ENCODE peak calls at places on chromosomes 13 and 19, in eight cellular contexts. G, C, R, V, M, U, L and A are unnamed samples.

GRCh38 chr19:49986354-49986753 is 25.4 kb upstream of the SIGLEC11 start:
- DNase-seq in G (no peak), C (no peak), R (no peak), V (no peak), M (no peak), U (no peak), L (no peak), A (no peak)

GRCh38 chr13:78978381-78978998 is 319.5 kb upstream of the OBI1 start:
- DNase-seq in G (peak; percentile 58), C (peak; percentile 77), R (peak; percentile 69), V (no peak), M (peak; percentile 26), U (peak; percentile 62), L (peak; percentile 65), A (peak; percentile 14)

GRCh38 chr19:16527971-16528521 is 14.2 kb downstream of the CHERP start:
- DNase-seq in G (peak; percentile 52), C (peak; percentile 76), R (peak; percentile 32), V (no peak), M (no peak), U (no peak), L (no peak), A (no peak)

GRCh38 chr19:24159707-24160106 is 72.7 kb downstream of the ZNF254 start:
- DNase-seq in G (no peak), C (peak; percentile 0), R (peak; percentile 11), V (no peak), M (no peak), U (no peak), L (peak; percentile 43), A (no peak)

GRCh38 chr13:89066868-89067466 is 1395.8 kb downstream of the SLITRK5 start:
- DNase-seq in G (peak; percentile 45), C (peak; percentile 27), R (peak; percentile 24), V (no peak), M (no peak), U (peak; percentile 53), L (peak; percentile 70), A (no peak)

GRCh38 chr19:38736036-38736412 is 8.2 kb downstream of the CAPN12 start:
- DNase-seq in G (peak; percentile 84), C (peak; percentile 67), R (peak; percentile 15), V (no peak), M (no peak), U (no peak), L (no peak), A (no peak)

GRCh38 chr19:3556978-3557460 is 367 bp downstream of the MFSD12 start:
- DNase-seq in G (peak; percentile 74), C (peak; percentile 55), R (no peak), V (no peak), M (no peak), U (no peak), L (peak; percentile 44), A (no peak)

GRCh38 chr19:49801966-49802661 is 11.0 kb downstream of the FUZ start:
- DNase-seq in G (no peak), C (no peak), R (peak; percentile 89), V (peak; percentile 93), M (peak; percentile 75), U (peak; percentile 66), L (no peak), A (peak; percentile 54)

GRCh38 chr13:42891591-42891990 is 100.5 kb downstream of the EPSTI1 start:
- DNase-seq in G (no peak), C (no peak), R (no peak), V (no peak), M (no peak), U (no peak), L (peak; percentile 48), A (no peak)

GRCh38 chr19:6588508-6589345 is 2.2 kb downstream of the CD70 start:
- DNase-seq in G (peak; percentile 52), C (peak; percentile 71), R (no peak), V (no peak), M (no peak), U (no peak), L (no peak), A (no peak)

GRCh38 chr19:51002542-51003311 is 1.3 kb upstream of the KLK8 start:
- DNase-seq in G (no peak), C (peak; percentile 45), R (peak; percentile 47), V (peak; percentile 74), M (no peak), U (no peak), L (peak; percentile 35), A (no peak)

GRCh38 chr13:30421093-30422055 is 919 bp upstream of the UBE2L5 start:
- DNase-seq in G (peak; percentile 56), C (peak; percentile 68), R (peak; percentile 81), V (no peak), M (no peak), U (peak; percentile 57), L (peak; percentile 58), A (peak; percentile 72)

GRCh38 chr13:51444922-51445321 is 7.9 kb downstream of the INTS6 start:
- DNase-seq in G (no peak), C (no peak), R (peak; percentile 72), V (no peak), M (no peak), U (no peak), L (peak; percentile 39), A (no peak)

DNA sequence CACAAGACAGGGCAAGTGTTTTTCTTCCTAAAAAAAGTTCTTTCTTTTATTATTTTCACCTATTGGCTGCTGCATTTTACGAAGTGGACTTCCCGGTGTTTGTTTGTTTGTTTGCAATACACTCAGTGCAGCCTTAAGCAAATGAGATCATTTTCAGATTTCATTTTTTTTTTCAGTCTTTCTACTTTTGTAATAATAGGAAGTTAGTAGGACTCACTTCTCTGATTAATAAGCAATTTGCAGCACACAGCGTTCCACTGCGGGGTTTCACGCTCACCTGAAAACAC is 128.3 kb downstream of the STK24 start:
- DNase-seq in G (no peak), C (peak; percentile 26), R (no peak), V (no peak), M (no peak), U (no peak), L (no peak), A (no peak)
- TF ChIP-seq CTCF in G (no peak), C (no peak), R (no peak), V (no peak), M (no peak), U (no peak), L (no peak), A (no peak)

GRCh38 chr13:28527629-28528028 is 32.7 kb upstream of the FLT1 start:
- DNase-seq in G (peak; percentile 78), C (peak; percentile 28), R (no peak), V (no peak), M (no peak), U (no peak), L (no peak), A (no peak)

GRCh38 chr13:28530729-28531194 is 35.8 kb upstream of the FLT1 start:
- DNase-seq in G (peak; percentile 23), C (no peak), R (peak; percentile 25), V (no peak), M (no peak), U (no peak), L (no peak), A (no peak)

GRCh38 chr13:28529836-28530235 is 34.9 kb upstream of the FLT1 start:
- DNase-seq in G (no peak), C (no peak), R (peak; percentile 31), V (no peak), M (no peak), U (no peak), L (no peak), A (no peak)

GRCh38 chr13:28528388-28528787 is 33.5 kb upstream of the FLT1 start:
- DNase-seq in G (no peak), C (no peak), R (no peak), V (no peak), M (no peak), U (no peak), L (no peak), A (no peak)

GRCh38 chr13:28528848-28529247 is 33.9 kb upstream of the FLT1 start:
- DNase-seq in G (no peak), C (no peak), R (peak; percentile 24), V (no peak), M (no peak), U (no peak), L (no peak), A (no peak)
- TF ChIP-seq CTCF in G (no peak), C (no peak), R (no peak), V (no peak), M (no peak), U (no peak), L (peak; percentile 10), A (no peak)

DNA sequence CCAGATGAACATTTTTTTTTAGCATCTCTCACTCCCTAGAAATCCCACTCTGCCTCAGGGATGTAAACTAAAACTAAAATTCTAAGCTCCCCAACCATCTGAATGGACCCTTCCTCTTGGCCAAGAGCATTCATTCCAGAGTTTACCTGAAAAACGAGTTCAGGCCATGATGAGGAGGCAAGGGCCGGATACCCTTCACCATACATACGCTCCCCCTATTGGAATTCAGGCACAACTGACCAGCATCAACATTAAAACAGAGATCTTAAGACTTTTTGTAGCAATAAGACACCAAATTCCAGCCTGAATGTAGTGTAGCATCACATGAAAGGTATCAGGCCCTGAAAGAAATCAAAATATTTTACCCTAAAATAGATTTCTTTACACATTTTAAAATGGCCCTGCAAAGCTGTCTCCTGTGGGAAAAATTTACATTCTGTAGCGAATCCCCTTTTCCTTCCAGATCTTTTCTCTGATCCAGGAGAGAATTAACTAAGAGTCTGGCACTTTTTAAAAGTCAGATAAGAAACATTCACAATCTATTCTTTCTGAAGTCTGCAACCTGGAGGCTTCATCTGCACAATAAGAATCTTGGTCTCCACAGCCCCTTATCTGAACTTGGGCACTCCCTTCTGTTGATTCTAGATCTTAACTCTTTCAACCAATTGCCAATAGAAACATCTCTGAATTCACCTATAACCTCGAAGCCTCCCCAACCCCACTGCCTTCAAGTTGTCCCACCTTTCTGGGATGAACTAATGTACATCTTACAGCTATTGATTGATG is 888.5 kb downstream of the UQCRFS1 start:
- DNase-seq in G (no peak), C (no peak), R (no peak), V (no peak), M (no peak), U (no peak), L (no peak), A (no peak)
- TF ChIP-seq CTCF in G (no peak), C (peak; percentile 3), R (peak; percentile 25), V (no peak), M (no peak), U (peak; percentile 35), L (no peak), A (no peak)

GRCh38 chr13:27835799-27836198 is 43.5 kb downstream of the GSX1 start:
- DNase-seq in G (no peak), C (no peak), R (no peak), V (no peak), M (no peak), U (no peak), L (no peak), A (no peak)

GRCh38 chr13:27834095-27834494 is 41.8 kb downstream of the GSX1 start:
- DNase-seq in G (no peak), C (no peak), R (no peak), V (no peak), M (no peak), U (no peak), L (no peak), A (no peak)

DNA sequence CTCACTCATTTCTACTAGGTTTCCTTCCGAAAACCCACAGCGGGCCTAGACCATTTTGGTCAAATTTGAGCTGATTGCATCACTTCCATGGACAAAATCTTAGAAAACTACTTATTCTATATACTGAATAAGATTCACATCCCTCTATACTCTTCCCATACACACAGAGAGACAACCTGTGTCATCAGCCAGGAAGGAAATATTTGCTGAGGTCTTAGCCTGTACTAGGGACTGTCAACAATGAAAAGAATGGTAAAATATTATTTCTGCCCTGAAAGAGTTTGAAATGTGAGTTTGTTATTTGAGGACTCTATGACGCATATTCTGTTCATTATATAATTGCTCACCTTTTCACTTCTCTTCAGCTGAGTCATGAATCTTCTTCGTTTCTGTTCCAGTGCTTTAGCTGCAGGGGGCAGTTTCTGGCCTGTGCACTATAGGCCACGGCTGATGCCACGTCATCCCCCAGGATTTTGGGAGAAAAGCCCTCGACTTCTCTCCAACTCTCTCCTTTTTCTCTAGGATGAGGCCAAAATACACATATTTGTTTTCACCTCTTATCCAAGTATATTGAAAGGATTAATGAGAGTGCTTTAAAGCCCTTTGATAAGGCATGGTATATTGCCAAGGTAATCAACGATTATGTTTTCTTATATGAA is 47.7 kb downstream of the GSX1 start:
- DNase-seq in G (no peak), C (no peak), R (no peak), V (no peak), M (no peak), U (no peak), L (peak; percentile 64), A (no peak)
- TF ChIP-seq CTCF in G (no peak), C (no peak), R (no peak), V (no peak), M (no peak), U (no peak), L (no peak), A (no peak)